ENCODE peak calls at places on chromosomes 7 and 10, in four cellular contexts. One of them, this sample, is unnamed.

GRCh38 chr10:79454259-79454658 is 8.8 kb upstream of the ZCCHC24 start:
- DNase-seq in upper lobe of left lung: no peak
- DNase-seq in psoas muscle: no peak
- DNase-seq in IMR-90: peak; percentile 92
- DNase-seq in this sample: no peak

GRCh38 chr10:64760371-64760770 is 1239.2 kb downstream of the REEP3 start:
- DNase-seq in upper lobe of left lung: no peak
- DNase-seq in psoas muscle: no peak
- DNase-seq in IMR-90: no peak
- DNase-seq in this sample: no peak

GRCh38 chr10:92087750-92088395 is 164.3 kb downstream of the BTAF1 start:
- DNase-seq in upper lobe of left lung: no peak
- DNase-seq in IMR-90: peak; percentile 82
- DNase-seq in psoas muscle: peak; percentile 39
- DNase-seq in this sample: peak; percentile 84

GRCh38 chr7:4716946-4717694 is 35.0 kb downstream of the FOXK1 start:
- DNase-seq in upper lobe of left lung: no peak
- DNase-seq in psoas muscle: no peak
- DNase-seq in IMR-90: no peak
- DNase-seq in this sample: no peak

GRCh38 chr7:90180011-90180585 is 25.8 kb downstream of the STEAP1 start:
- DNase-seq in upper lobe of left lung: no peak
- DNase-seq in psoas muscle: no peak
- DNase-seq in IMR-90: peak; percentile 16
- DNase-seq in this sample: no peak

GRCh38 chr7:50792342-50793114 is 9.8 kb upstream of the GRB10 start:
- DNase-seq in psoas muscle: peak; percentile 45
- DNase-seq in IMR-90: peak; percentile 58
- DNase-seq in upper lobe of left lung: peak; percentile 88
- DNase-seq in this sample: peak; percentile 67

GRCh38 chr10:4623757-4624420 is 202.1 kb upstream of the AKR1E2 start:
- DNase-seq in IMR-90: peak; percentile 76
- DNase-seq in psoas muscle: no peak
- DNase-seq in upper lobe of left lung: no peak
- DNase-seq in this sample: no peak

GRCh38 chr7:152128741-152129461 is 103.4 kb downstream of the GALNT11 start:
- DNase-seq in IMR-90: no peak
- DNase-seq in psoas muscle: no peak
- DNase-seq in upper lobe of left lung: peak; percentile 78
- DNase-seq in this sample: no peak

GRCh38 chr7:116710764-116711452 is 38.9 kb downstream of the MET start:
- DNase-seq in upper lobe of left lung: no peak
- DNase-seq in psoas muscle: no peak
- DNase-seq in IMR-90: no peak
- DNase-seq in this sample: no peak

GRCh38 chr7:74452748-74453320 is 872 bp upstream of the GTF2IRD1 start:
- DNase-seq in psoas muscle: peak; percentile 51
- DNase-seq in upper lobe of left lung: no peak
- DNase-seq in IMR-90: no peak
- DNase-seq in this sample: no peak

GRCh38 chr10:44716470-44716869 is 194.7 kb upstream of the TMEM72 start:
- DNase-seq in upper lobe of left lung: no peak
- DNase-seq in psoas muscle: no peak
- DNase-seq in IMR-90: no peak
- DNase-seq in this sample: no peak

GRCh38 chr10:52597189-52597863 is 175.3 kb downstream of the MBL2 start:
- DNase-seq in IMR-90: no peak
- DNase-seq in upper lobe of left lung: no peak
- DNase-seq in psoas muscle: no peak
- DNase-seq in this sample: no peak

GRCh38 chr7:100967292-100967863 is 2.0 kb upstream of the MUC12 start:
- DNase-seq in psoas muscle: no peak
- DNase-seq in IMR-90: no peak
- DNase-seq in upper lobe of left lung: no peak
- DNase-seq in this sample: no peak

GRCh38 chr10:106555599-106555998 is 608.9 kb downstream of the SORCS1 start:
- DNase-seq in psoas muscle: no peak
- DNase-seq in IMR-90: peak; percentile 8
- DNase-seq in upper lobe of left lung: no peak
- DNase-seq in this sample: no peak

GRCh38 chr7:105826143-105826542 is 50.3 kb downstream of the ATXN7L1 start:
- DNase-seq in upper lobe of left lung: no peak
- DNase-seq in IMR-90: peak; percentile 34
- DNase-seq in psoas muscle: no peak
- DNase-seq in this sample: no peak

GRCh38 chr10:49448924-49449323 is 53.0 kb upstream of the DRGX start:
- DNase-seq in IMR-90: no peak
- DNase-seq in upper lobe of left lung: no peak
- DNase-seq in psoas muscle: no peak
- DNase-seq in this sample: no peak

GRCh38 chr7:44827567-44827966 is 20.3 kb downstream of the H2AZ2 start:
- DNase-seq in psoas muscle: no peak
- DNase-seq in IMR-90: no peak
- DNase-seq in upper lobe of left lung: no peak
- DNase-seq in this sample: no peak

GRCh38 chr10:45154481-45154880 is 153.8 kb downstream of the ZNF22 start:
- DNase-seq in IMR-90: peak; percentile 20
- DNase-seq in psoas muscle: no peak
- DNase-seq in upper lobe of left lung: no peak
- DNase-seq in this sample: no peak

GRCh38 chr7:76155938-76156337 is 45.8 kb upstream of the SRRM3 start:
- DNase-seq in psoas muscle: peak; percentile 66
- DNase-seq in upper lobe of left lung: no peak
- DNase-seq in IMR-90: peak; percentile 56
- DNase-seq in this sample: no peak

GRCh38 chr10:89645742-89646172 is 715 bp upstream of the PANK1 start:
- DNase-seq in IMR-90: no peak
- DNase-seq in psoas muscle: no peak
- DNase-seq in upper lobe of left lung: no peak
- DNase-seq in this sample: peak; percentile 62

GRCh38 chr10:11867497-11867896 is 44.3 kb downstream of the PROSER2 start:
- DNase-seq in IMR-90: no peak
- DNase-seq in psoas muscle: no peak
- DNase-seq in upper lobe of left lung: no peak
- DNase-seq in this sample: no peak

GRCh38 chr10:103433858-103434257 is 18.3 kb downstream of the CALHM2 start:
- DNase-seq in psoas muscle: peak; percentile 56
- DNase-seq in upper lobe of left lung: no peak
- DNase-seq in IMR-90: no peak
- DNase-seq in this sample: no peak

GRCh38 chr10:10797467-10797866 is 220.2 kb upstream of the CELF2 start:
- DNase-seq in upper lobe of left lung: no peak
- DNase-seq in psoas muscle: no peak
- DNase-seq in IMR-90: no peak
- DNase-seq in this sample: no peak

GRCh38 chr7:139094596-139094995 is 14.9 kb downstream of the ZC3HAV1 start:
- DNase-seq in psoas muscle: no peak
- DNase-seq in upper lobe of left lung: no peak
- DNase-seq in IMR-90: peak; percentile 7
- DNase-seq in this sample: no peak

GRCh38 chr10:44733743-44734488 is 177.2 kb upstream of the TMEM72 start:
- DNase-seq in psoas muscle: no peak
- DNase-seq in IMR-90: no peak
- DNase-seq in upper lobe of left lung: no peak
- DNase-seq in this sample: no peak

GRCh38 chr7:55569797-55570196 is 2.5 kb downstream of the VOPP1 start:
- DNase-seq in upper lobe of left lung: no peak
- DNase-seq in IMR-90: no peak
- DNase-seq in psoas muscle: no peak
- DNase-seq in this sample: no peak

GRCh38 chr10:44723654-44724053 is 187.5 kb upstream of the TMEM72 start:
- DNase-seq in IMR-90: peak; percentile 82
- DNase-seq in psoas muscle: peak; percentile 39
- DNase-seq in upper lobe of left lung: no peak
- DNase-seq in this sample: no peak

GRCh38 chr7:157490465-157490912 is 153.7 kb downstream of the DNAJB6 start:
- DNase-seq in upper lobe of left lung: no peak
- DNase-seq in IMR-90: peak; percentile 19
- DNase-seq in psoas muscle: no peak
- DNase-seq in this sample: no peak

GRCh38 chr10:86226801-86227201 is 139.8 kb downstream of the GRID1 start:
- DNase-seq in IMR-90: no peak
- DNase-seq in upper lobe of left lung: no peak
- DNase-seq in psoas muscle: no peak
- DNase-seq in this sample: no peak

GRCh38 chr10:111392159-111392558 is 315.3 kb downstream of the ADRA2A start:
- DNase-seq in psoas muscle: no peak
- DNase-seq in upper lobe of left lung: no peak
- DNase-seq in IMR-90: no peak
- DNase-seq in this sample: no peak

GRCh38 chr10:86373828-86374227 is 7.2 kb upstream of the GRID1 start:
- DNase-seq in upper lobe of left lung: no peak
- DNase-seq in psoas muscle: no peak
- DNase-seq in IMR-90: no peak
- DNase-seq in this sample: no peak

GRCh38 chr10:17109475-17110207 is 20.0 kb downstream of the CUBN start:
- DNase-seq in upper lobe of left lung: no peak
- DNase-seq in IMR-90: peak; percentile 85
- DNase-seq in psoas muscle: no peak
- DNase-seq in this sample: no peak

GRCh38 chr10:122487231-122487765 is 25.9 kb downstream of the HTRA1 start:
- DNase-seq in psoas muscle: no peak
- DNase-seq in IMR-90: peak; percentile 78
- DNase-seq in upper lobe of left lung: no peak
- DNase-seq in this sample: no peak

GRCh38 chr10:102729090-102730026 is 14.4 kb upstream of the WBP1L start:
- DNase-seq in upper lobe of left lung: peak; percentile 94
- DNase-seq in psoas muscle: peak; percentile 90
- DNase-seq in IMR-90: peak; percentile 73
- DNase-seq in this sample: peak; percentile 88

GRCh38 chr7:156236936-156237599 is 403.5 kb upstream of the RNF32 start:
- DNase-seq in psoas muscle: no peak
- DNase-seq in upper lobe of left lung: no peak
- DNase-seq in IMR-90: no peak
- DNase-seq in this sample: no peak

DNA sequence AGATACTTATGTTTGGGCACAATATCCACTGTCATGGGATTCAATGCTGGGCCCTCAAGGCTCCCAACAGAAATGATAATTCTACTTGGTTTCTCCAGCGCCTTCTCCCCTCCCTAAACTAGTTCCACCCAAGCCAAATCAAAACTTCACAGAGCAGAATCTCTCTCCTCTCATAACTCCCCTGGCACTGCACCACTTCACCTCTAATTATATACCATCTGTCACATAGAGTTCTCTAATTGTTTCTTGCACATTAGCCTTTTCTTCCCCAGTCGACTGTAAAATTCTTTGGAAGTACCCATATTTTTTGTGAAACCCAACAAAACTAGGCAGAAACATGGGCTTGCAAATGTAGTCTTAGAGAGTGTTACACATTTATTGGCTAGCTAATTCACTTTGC is 8.1 kb downstream of the SGMS1 start:
- DNase-seq in IMR-90: no peak
- DNase-seq in upper lobe of left lung: no peak
- DNase-seq in psoas muscle: no peak
- DNase-seq in this sample: no peak
- H3K4me1 ChIP-seq in IMR-90: peaks cover 2% of the 10 kb centered on the region
- H3K4me1 ChIP-seq in upper lobe of left lung: no peaks in the 10 kb centered on the region
- H3K4me1 ChIP-seq in psoas muscle: peaks cover 45% of the 10 kb centered on the region
- H3K4me1 ChIP-seq in this sample: peaks cover 17% of the 10 kb centered on the region

GRCh38 chr7:97064972-97065587 is 40.4 kb upstream of the DLX5 start:
- DNase-seq in IMR-90: peak; percentile 58
- DNase-seq in upper lobe of left lung: no peak
- DNase-seq in psoas muscle: no peak
- DNase-seq in this sample: no peak
- TF ChIP-seq CTCF in IMR-90: peak; percentile 59
- TF ChIP-seq CTCF in upper lobe of left lung: no peak
- TF ChIP-seq CTCF in psoas muscle: peak; percentile 64
- TF ChIP-seq CTCF in this sample: peak; percentile 74

GRCh38 chr7:120320218-120320961 is 47.4 kb downstream of the KCND2 start:
- DNase-seq in upper lobe of left lung: no peak
- DNase-seq in psoas muscle: no peak
- DNase-seq in IMR-90: no peak
- DNase-seq in this sample: no peak
- H3K27me3 ChIP-seq in upper lobe of left lung: no peaks in the 10 kb centered on the region
- H3K27me3 ChIP-seq in psoas muscle: no peaks in the 10 kb centered on the region
- H3K27me3 ChIP-seq in IMR-90: no peaks in the 10 kb centered on the region
- H3K27me3 ChIP-seq in this sample: no peaks in the 10 kb centered on the region

GRCh38 chr7:3091631-3092030 is 48.0 kb upstream of the CARD11 start:
- DNase-seq in upper lobe of left lung: no peak
- DNase-seq in IMR-90: no peak
- DNase-seq in psoas muscle: no peak
- DNase-seq in this sample: no peak

GRCh38 chr7:3082831-3083230 is 39.2 kb upstream of the CARD11 start:
- DNase-seq in IMR-90: no peak
- DNase-seq in upper lobe of left lung: no peak
- DNase-seq in psoas muscle: no peak
- DNase-seq in this sample: no peak

GRCh38 chr7:3083350-3083749 is 39.7 kb upstream of the CARD11 start:
- DNase-seq in IMR-90: no peak
- DNase-seq in upper lobe of left lung: no peak
- DNase-seq in psoas muscle: no peak
- DNase-seq in this sample: no peak

GRCh38 chr7:3089493-3089892 is 45.8 kb upstream of the CARD11 start:
- DNase-seq in psoas muscle: no peak
- DNase-seq in upper lobe of left lung: no peak
- DNase-seq in IMR-90: peak; percentile 6
- DNase-seq in this sample: peak; percentile 49

GRCh38 chr7:3087243-3087642 is 43.6 kb upstream of the CARD11 start:
- DNase-seq in upper lobe of left lung: no peak
- DNase-seq in IMR-90: peak; percentile 20
- DNase-seq in psoas muscle: no peak
- DNase-seq in this sample: no peak
- H3K4me1 ChIP-seq in upper lobe of left lung: no peaks in the 10 kb centered on the region
- H3K4me1 ChIP-seq in IMR-90: peaks cover 2% of the 10 kb centered on the region
- H3K4me1 ChIP-seq in psoas muscle: no peaks in the 10 kb centered on the region
- H3K4me1 ChIP-seq in this sample: peaks cover 5% of the 10 kb centered on the region

DNA sequence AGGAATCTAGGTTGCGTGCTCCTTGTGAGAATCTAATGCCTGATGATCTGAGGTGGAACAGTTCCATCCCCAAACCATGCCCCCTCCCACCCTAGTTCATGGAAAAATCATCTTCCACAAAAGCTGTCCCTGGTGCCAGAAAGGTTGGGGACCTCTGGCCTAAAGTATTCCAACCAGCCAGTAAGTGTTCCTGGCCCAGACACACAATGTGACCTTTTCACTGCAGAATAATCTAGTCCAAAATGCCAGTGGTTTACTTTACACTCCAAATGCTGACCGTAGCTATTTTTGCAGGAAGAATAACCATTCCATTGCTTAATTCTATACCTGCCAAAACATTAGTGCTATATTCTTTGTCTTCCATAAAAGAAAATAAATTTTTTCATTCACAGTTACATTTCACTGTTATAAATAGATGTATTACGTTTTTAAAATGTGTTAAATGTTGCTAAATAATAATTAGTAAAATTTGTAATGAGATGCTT is 10.4 kb downstream of the CNNM1 start:
- DNase-seq in IMR-90: no peak
- DNase-seq in psoas muscle: no peak
- DNase-seq in upper lobe of left lung: no peak
- DNase-seq in this sample: no peak
- TF ChIP-seq CTCF in IMR-90: no peak
- TF ChIP-seq CTCF in psoas muscle: no peak
- TF ChIP-seq CTCF in upper lobe of left lung: no peak
- TF ChIP-seq CTCF in this sample: no peak